ENCODE peak calls at places on chromosomes 4 and X, in seven cellular contexts. One of them, this sample, is unnamed.
A peak's percentile ranks its signal among the peaks of the same experiment; 100 is the strongest.

GRCh38 chr4:6509587-6509986 is 37.2 kb upstream of the PPP2R2C start:
- DNase-seq in endothelial cell of umbilical vein: no peak
- DNase-seq in K562: no peak
- DNase-seq in GM23338: no peak
- DNase-seq in GM12878: no peak
- DNase-seq in HepG2: no peak
- DNase-seq in H1: no peak
- DNase-seq in this sample: no peak

GRCh38 chrX:147875866-147876596 is 35.7 kb upstream of the FMR1 start:
- DNase-seq in endothelial cell of umbilical vein: no peak
- DNase-seq in K562: no peak
- DNase-seq in GM23338: no peak
- DNase-seq in GM12878: peak; percentile 64
- DNase-seq in HepG2: peak; percentile 85
- DNase-seq in H1: no peak
- DNase-seq in this sample: no peak

GRCh38 chr4:113539408-113539807 is 222.1 kb downstream of the CAMK2D start:
- DNase-seq in endothelial cell of umbilical vein: no peak
- DNase-seq in K562: no peak
- DNase-seq in GM23338: no peak
- DNase-seq in GM12878: no peak
- DNase-seq in HepG2: no peak
- DNase-seq in H1: no peak
- DNase-seq in this sample: peak; percentile 31

GRCh38 chr4:38985363-38986065 is 46.7 kb downstream of the TMEM156 start:
- DNase-seq in endothelial cell of umbilical vein: no peak
- DNase-seq in K562: no peak
- DNase-seq in GM23338: no peak
- DNase-seq in GM12878: no peak
- DNase-seq in HepG2: no peak
- DNase-seq in H1: no peak
- DNase-seq in this sample: no peak

GRCh38 chrX:152896450-152896849 is 1.4 kb upstream of the ZNF185 start:
- DNase-seq in endothelial cell of umbilical vein: peak; percentile 44
- DNase-seq in K562: no peak
- DNase-seq in GM23338: no peak
- DNase-seq in GM12878: no peak
- DNase-seq in HepG2: no peak
- DNase-seq in H1: no peak
- DNase-seq in this sample: peak; percentile 29

GRCh38 chr4:109559625-109559982 is 442 bp upstream of the MCUB start:
- DNase-seq in endothelial cell of umbilical vein: no peak
- DNase-seq in K562: peak; percentile 11
- DNase-seq in GM23338: peak; percentile 75
- DNase-seq in GM12878: no peak
- DNase-seq in HepG2: no peak
- DNase-seq in H1: no peak
- DNase-seq in this sample: no peak

GRCh38 chr4:99028187-99028586 is 32.7 kb downstream of the METAP1 start:
- DNase-seq in endothelial cell of umbilical vein: no peak
- DNase-seq in K562: no peak
- DNase-seq in GM23338: no peak
- DNase-seq in GM12878: no peak
- DNase-seq in HepG2: peak; percentile 19
- DNase-seq in H1: no peak
- DNase-seq in this sample: no peak

GRCh38 chrX:154126101-154126500 is 17.9 kb upstream of the OPN1LW start:
- DNase-seq in endothelial cell of umbilical vein: no peak
- DNase-seq in K562: no peak
- DNase-seq in GM23338: no peak
- DNase-seq in GM12878: no peak
- DNase-seq in HepG2: no peak
- DNase-seq in H1: no peak
- DNase-seq in this sample: no peak

GRCh38 chr4:82493721-82494425 is 63.5 kb downstream of the ENOPH1 start:
- DNase-seq in endothelial cell of umbilical vein: no peak
- DNase-seq in K562: no peak
- DNase-seq in GM23338: no peak
- DNase-seq in GM12878: no peak
- DNase-seq in HepG2: no peak
- DNase-seq in H1: no peak
- DNase-seq in this sample: no peak

GRCh38 chr4:144355809-144356757 is 215.6 kb upstream of the GYPA start:
- DNase-seq in endothelial cell of umbilical vein: peak; percentile 88
- DNase-seq in K562: no peak
- DNase-seq in GM23338: peak; percentile 58
- DNase-seq in GM12878: peak; percentile 51
- DNase-seq in HepG2: peak; percentile 3
- DNase-seq in H1: no peak
- DNase-seq in this sample: peak; percentile 67

GRCh38 chr4:6338175-6338950 is 68.7 kb downstream of the WFS1 start:
- DNase-seq in endothelial cell of umbilical vein: no peak
- DNase-seq in K562: no peak
- DNase-seq in GM23338: no peak
- DNase-seq in GM12878: no peak
- DNase-seq in HepG2: no peak
- DNase-seq in H1: no peak
- DNase-seq in this sample: no peak

GRCh38 chrX:69761633-69762032 is 145.7 kb downstream of the EDA start:
- DNase-seq in endothelial cell of umbilical vein: no peak
- DNase-seq in K562: no peak
- DNase-seq in GM23338: no peak
- DNase-seq in GM12878: no peak
- DNase-seq in HepG2: no peak
- DNase-seq in H1: no peak
- DNase-seq in this sample: no peak

GRCh38 chr4:13917010-13917409 is 289.5 kb upstream of the BOD1L1 start:
- DNase-seq in endothelial cell of umbilical vein: no peak
- DNase-seq in K562: no peak
- DNase-seq in GM23338: no peak
- DNase-seq in GM12878: no peak
- DNase-seq in HepG2: no peak
- DNase-seq in H1: no peak
- DNase-seq in this sample: no peak

GRCh38 chr4:3466691-3467600 is 3.8 kb downstream of the DOK7 start:
- DNase-seq in endothelial cell of umbilical vein: no peak
- DNase-seq in K562: no peak
- DNase-seq in GM23338: no peak
- DNase-seq in GM12878: no peak
- DNase-seq in HepG2: no peak
- DNase-seq in H1: no peak
- DNase-seq in this sample: no peak

GRCh38 chr4:188976644-188977115 is 837.4 kb downstream of the TRIML1 start:
- DNase-seq in endothelial cell of umbilical vein: no peak
- DNase-seq in K562: no peak
- DNase-seq in GM23338: peak; percentile 84
- DNase-seq in GM12878: no peak
- DNase-seq in HepG2: no peak
- DNase-seq in H1: peak; percentile 53
- DNase-seq in this sample: no peak

GRCh38 chr4:128177376-128177959 is 110.1 kb downstream of the PGRMC2 start:
- DNase-seq in endothelial cell of umbilical vein: peak; percentile 45
- DNase-seq in K562: peak; percentile 12
- DNase-seq in GM23338: no peak
- DNase-seq in GM12878: no peak
- DNase-seq in HepG2: no peak
- DNase-seq in H1: no peak
- DNase-seq in this sample: no peak

GRCh38 chr4:35516102-35516501 is 728.2 kb downstream of the ARAP2 start:
- DNase-seq in endothelial cell of umbilical vein: no peak
- DNase-seq in K562: no peak
- DNase-seq in GM23338: no peak
- DNase-seq in GM12878: no peak
- DNase-seq in HepG2: no peak
- DNase-seq in H1: no peak
- DNase-seq in this sample: no peak

DNA sequence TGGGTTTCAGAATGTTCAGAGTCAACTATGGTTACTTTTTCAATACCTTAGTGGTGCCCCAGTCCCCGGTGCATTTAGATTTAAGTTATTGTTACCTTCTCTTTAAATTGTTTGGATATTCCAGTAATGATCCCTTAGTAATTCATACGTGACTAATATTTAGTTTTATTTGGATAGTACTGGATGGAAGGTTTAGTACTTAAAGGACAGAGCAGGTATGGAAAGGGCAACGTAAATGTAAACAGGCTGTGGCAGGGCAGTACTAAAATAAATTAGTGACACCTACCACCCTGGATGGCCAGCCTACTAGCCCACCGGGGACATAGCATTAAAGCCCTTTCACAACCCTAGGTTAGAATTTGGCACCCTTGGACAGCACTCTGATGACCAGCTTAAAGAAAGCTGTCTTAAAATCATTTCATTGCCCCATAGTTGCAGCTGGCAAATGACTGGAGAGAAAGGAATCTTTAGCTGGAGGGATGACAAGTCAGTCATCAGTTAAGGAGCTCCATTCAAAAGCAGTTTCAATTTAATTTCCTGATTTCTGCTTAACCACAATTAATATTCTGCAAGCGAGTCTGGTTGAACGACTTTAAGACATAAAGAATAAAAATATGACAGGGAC is 16.4 kb downstream of the PLP1 start:
- DNase-seq in endothelial cell of umbilical vein: no peak
- DNase-seq in K562: no peak
- DNase-seq in GM23338: no peak
- DNase-seq in GM12878: no peak
- DNase-seq in HepG2: no peak
- DNase-seq in H1: no peak
- DNase-seq in this sample: no peak
- TF ChIP-seq POLR2AphosphoS5 in endothelial cell of umbilical vein: no peak
- TF ChIP-seq POLR2AphosphoS5 in K562: no peak
- TF ChIP-seq POLR2AphosphoS5 in GM23338: no peak
- TF ChIP-seq POLR2AphosphoS5 in GM12878: no peak
- TF ChIP-seq POLR2AphosphoS5 in HepG2: no peak
- TF ChIP-seq POLR2AphosphoS5 in H1: no peak
- TF ChIP-seq POLR2AphosphoS5 in this sample: no peak

GRCh38 chr4:186848437-186848836 is 124.8 kb upstream of the FAT1 start:
- DNase-seq in endothelial cell of umbilical vein: no peak
- DNase-seq in K562: no peak
- DNase-seq in GM23338: no peak
- DNase-seq in GM12878: no peak
- DNase-seq in HepG2: no peak
- DNase-seq in H1: no peak
- DNase-seq in this sample: no peak

GRCh38 chr4:186846426-186846825 is 122.8 kb upstream of the FAT1 start:
- DNase-seq in endothelial cell of umbilical vein: no peak
- DNase-seq in K562: no peak
- DNase-seq in GM23338: no peak
- DNase-seq in GM12878: no peak
- DNase-seq in HepG2: no peak
- DNase-seq in H1: no peak
- DNase-seq in this sample: no peak

GRCh38 chr4:186844059-186844681 is 120.5 kb upstream of the FAT1 start:
- DNase-seq in endothelial cell of umbilical vein: peak; percentile 85
- DNase-seq in K562: no peak
- DNase-seq in GM23338: no peak
- DNase-seq in GM12878: no peak
- DNase-seq in HepG2: no peak
- DNase-seq in H1: no peak
- DNase-seq in this sample: no peak

GRCh38 chr4:186840771-186841301 is 117.2 kb upstream of the FAT1 start:
- DNase-seq in endothelial cell of umbilical vein: no peak
- DNase-seq in K562: peak; percentile 18
- DNase-seq in GM23338: no peak
- DNase-seq in GM12878: no peak
- DNase-seq in HepG2: no peak
- DNase-seq in H1: no peak
- DNase-seq in this sample: peak; percentile 52

DNA sequence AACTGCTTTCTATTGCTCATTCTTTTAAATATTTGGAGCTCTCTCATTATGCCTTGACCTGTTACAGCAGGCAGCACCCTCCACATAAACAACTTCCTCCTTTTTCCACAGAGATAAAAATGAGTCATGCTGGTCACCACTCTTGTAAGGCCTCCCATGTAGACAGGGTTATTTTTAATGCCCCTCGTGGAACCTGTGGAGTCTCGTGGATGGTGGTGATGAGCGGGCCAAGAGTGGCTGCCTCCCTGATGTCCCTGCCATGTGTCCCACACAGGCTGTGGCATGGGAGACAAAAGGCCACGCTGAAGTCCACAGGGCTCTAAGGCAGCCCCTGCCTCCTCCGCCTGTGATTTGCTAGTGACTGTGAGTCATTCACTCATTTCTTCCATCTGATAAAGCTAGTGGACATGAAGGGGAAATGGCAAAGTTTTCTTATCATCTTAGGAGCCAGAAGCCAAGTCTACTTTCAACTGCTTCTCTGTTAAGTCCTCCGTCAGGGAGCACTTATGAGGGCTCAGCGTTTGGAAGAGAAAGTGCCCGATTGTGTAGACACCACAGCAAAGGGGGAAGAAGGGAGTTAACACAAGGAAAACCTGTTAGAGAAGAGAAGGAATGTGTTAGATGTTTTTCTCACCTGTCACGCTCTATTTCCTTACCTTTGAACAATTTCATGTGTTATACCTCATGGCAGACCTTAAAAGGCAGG is 121.6 kb upstream of the FAT1 start:
- DNase-seq in endothelial cell of umbilical vein: peak; percentile 95
- DNase-seq in K562: peak; percentile 69
- DNase-seq in GM23338: no peak
- DNase-seq in GM12878: no peak
- DNase-seq in HepG2: peak; percentile 20
- DNase-seq in H1: no peak
- DNase-seq in this sample: peak; percentile 92
- H2AFZ ChIP-seq in endothelial cell of umbilical vein: peak overlapping the region; percentile 63
- H2AFZ ChIP-seq in K562: peak overlapping the region; percentile 87
- H2AFZ ChIP-seq in GM23338: peak overlapping the region; percentile 38
- H2AFZ ChIP-seq in GM12878: no peak overlapping the region
- H2AFZ ChIP-seq in HepG2: no peak overlapping the region
- H2AFZ ChIP-seq in H1: peak overlapping the region; percentile 6
- H2AFZ ChIP-seq in this sample: no peak overlapping the region

GRCh38 chr4:133320576-133321170 is 171.6 kb downstream of the PCDH10 start:
- DNase-seq in endothelial cell of umbilical vein: peak; percentile 51
- DNase-seq in K562: peak; percentile 9
- DNase-seq in GM23338: peak; percentile 60
- DNase-seq in GM12878: no peak
- DNase-seq in HepG2: peak; percentile 26
- DNase-seq in H1: no peak
- DNase-seq in this sample: peak; percentile 33

DNA sequence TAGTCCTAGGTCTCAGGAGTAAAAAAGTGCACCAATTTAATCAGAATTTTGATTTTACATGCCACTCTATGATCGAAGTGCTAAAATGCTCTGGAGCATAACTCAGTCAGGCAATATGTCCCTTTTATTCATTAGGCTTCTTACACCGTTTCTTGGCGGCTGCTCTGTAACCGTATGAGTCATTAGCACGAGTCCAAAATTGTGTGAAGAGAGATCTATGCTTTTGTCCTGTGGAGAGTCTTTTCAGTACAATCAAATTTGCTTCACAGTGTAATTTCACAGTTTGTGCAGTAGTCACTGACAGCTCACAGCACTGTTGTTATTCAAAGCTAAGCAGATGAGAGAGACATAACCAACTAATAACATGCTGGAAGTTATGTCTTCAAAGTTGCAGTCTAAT is 167.8 kb downstream of the PCDH10 start:
- DNase-seq in endothelial cell of umbilical vein: no peak
- DNase-seq in K562: no peak
- DNase-seq in GM23338: no peak
- DNase-seq in GM12878: no peak
- DNase-seq in HepG2: no peak
- DNase-seq in H1: no peak
- DNase-seq in this sample: no peak
- TF ChIP-seq EZH2 in endothelial cell of umbilical vein: no peak
- TF ChIP-seq EZH2 in K562: no peak
- TF ChIP-seq EZH2 in GM23338: no peak
- TF ChIP-seq EZH2 in GM12878: no peak
- TF ChIP-seq EZH2 in HepG2: no peak
- TF ChIP-seq EZH2 in H1: no peak
- TF ChIP-seq EZH2 in this sample: no peak

GRCh38 chrX:45351478-45351877 is 150.8 kb upstream of the DIPK2B start:
- DNase-seq in endothelial cell of umbilical vein: no peak
- DNase-seq in K562: no peak
- DNase-seq in GM23338: no peak
- DNase-seq in GM12878: no peak
- DNase-seq in HepG2: no peak
- DNase-seq in H1: no peak
- DNase-seq in this sample: no peak
- TF ChIP-seq POLR2AphosphoS5 in endothelial cell of umbilical vein: no peak
- TF ChIP-seq POLR2AphosphoS5 in K562: no peak
- TF ChIP-seq POLR2AphosphoS5 in GM23338: no peak
- TF ChIP-seq POLR2AphosphoS5 in GM12878: no peak
- TF ChIP-seq POLR2AphosphoS5 in HepG2: no peak
- TF ChIP-seq POLR2AphosphoS5 in H1: no peak
- TF ChIP-seq POLR2AphosphoS5 in this sample: no peak